ENCODE peak calls at places on chromosomes 5 and 9, in seven cellular contexts. T, I, U, R, C, P and X are unnamed samples.

GRCh38 chr9:36900856-36901220 is 133.2 kb downstream of the PAX5 start:
- DNase-seq in R (no peak), U (no peak), P (no peak), I (no peak), C (no peak), T (no peak), X (no peak)

GRCh38 chr5:10642367-10642766 is 78.5 kb downstream of the ANKRD33B start:
- DNase-seq in I (no peak), U (no peak), P (no peak), R (no peak), T (no peak), C (no peak), X (no peak)

GRCh38 chr5:162565-163337 is 28.5 kb upstream of the LRRC14B start:
- DNase-seq in R (no peak), I (no peak), P (no peak), U (no peak), C (no peak), T (no peak), X (no peak)

GRCh38 chr5:13624283-13625074 is 320.0 kb downstream of the DNAH5 start:
- DNase-seq in R (no peak), C (peak; percentile 78), U (no peak), I (no peak), P (no peak), T (no peak), X (no peak)

GRCh38 chr9:135130266-135130976 is 43.0 kb downstream of the OLFM1 start:
- DNase-seq in I (no peak), C (no peak), P (no peak), R (no peak), T (peak; percentile 59), U (no peak), X (peak; percentile 30)

GRCh38 chr5:36605241-36605640 is 1.2 kb upstream of the SLC1A3 start:
- DNase-seq in T (no peak), C (no peak), P (no peak), R (no peak), I (no peak), U (no peak), X (no peak)

GRCh38 chr5:172143875-172144274 is 44.1 kb downstream of the STK10 start:
- DNase-seq in I (no peak), U (no peak), T (no peak), C (no peak), R (no peak), P (no peak), X (no peak)

GRCh38 chr5:37665889-37666288 is 174.0 kb downstream of the GDNF start:
- DNase-seq in R (no peak), T (no peak), P (peak; percentile 41), C (no peak), I (no peak), U (peak; percentile 67), X (no peak)

GRCh38 chr9:92609142-92609500 is 60.8 kb downstream of the IPPK start:
- DNase-seq in U (no peak), R (no peak), I (no peak), P (no peak), C (no peak), T (no peak), X (no peak)

GRCh38 chr9:12972608-12973589 is 198.1 kb downstream of the LURAP1L start:
- DNase-seq in T (peak; percentile 73), C (peak; percentile 93), U (no peak), P (no peak), I (no peak), R (no peak), X (peak; percentile 81)

GRCh38 chr5:30849801-30850370 is 343.6 kb upstream of the CDH6 start:
- DNase-seq in P (no peak), I (no peak), C (no peak), R (no peak), T (no peak), U (no peak), X (no peak)

GRCh38 chr5:177370488-177371119 is 12.9 kb downstream of the RGS14 start:
- DNase-seq in P (no peak), R (peak; percentile 86), C (peak; percentile 98), U (peak; percentile 96), I (no peak), T (peak; percentile 89), X (peak; percentile 89)

GRCh38 chr5:158522001-158522400 is 577.7 kb downstream of the EBF1 start:
- DNase-seq in T (no peak), C (no peak), U (no peak), I (no peak), R (no peak), P (no peak), X (no peak)

GRCh38 chr9:34592895-34593601 is 3.5 kb upstream of the CNTFR start:
- DNase-seq in C (peak; percentile 89), I (no peak), P (no peak), U (peak; percentile 92), T (peak; percentile 44), R (peak; percentile 82), X (no peak)

GRCh38 chr5:9553561-9553960 is 7.7 kb upstream of the SEMA5A start:
- DNase-seq in R (no peak), P (no peak), C (no peak), T (no peak), I (no peak), U (no peak), X (no peak)

GRCh38 chr5:115686692-115687054 is 60.8 kb upstream of the TMED7 start:
- DNase-seq in T (no peak), P (no peak), R (no peak), I (no peak), C (no peak), U (no peak), X (peak; percentile 22)

GRCh38 chr5:175557778-175558177 is 79.4 kb downstream of the SFXN1 start:
- DNase-seq in U (no peak), R (no peak), C (no peak), I (no peak), T (no peak), P (no peak), X (no peak)

GRCh38 chr5:72122619-72123018 is 15.3 kb downstream of the MAP1B start:
- DNase-seq in R (no peak), P (no peak), I (no peak), U (no peak), T (no peak), C (no peak), X (no peak)

GRCh38 chr9:135048046-135048757 is 39.3 kb upstream of the OLFM1 start:
- DNase-seq in C (no peak), P (no peak), R (no peak), T (peak; percentile 10), I (no peak), U (no peak), X (no peak)

GRCh38 chr9:133812941-133813748 is 75.0 kb upstream of the SARDH start:
- DNase-seq in T (no peak), U (no peak), P (no peak), R (no peak), C (no peak), I (no peak), X (no peak)

GRCh38 chr9:26856413-26857032 is 36.1 kb downstream of the CAAP1 start:
- DNase-seq in T (no peak), I (no peak), C (no peak), P (peak; percentile 63), U (no peak), R (no peak), X (no peak)